ENCODE peak calls at places on chromosome 6, in nine cellular contexts. Z is naive B cell, Y is HS-5, C is D341Med, D is cardiac fibroblast, K is RCC 7860, N is endodermal cell, G is heart left ventricle, R is stromal cell of bone marrow. I is an unnamed sample.

GRCh38 chr6:68638225-68638900 is 3.3 kb downstream of the ADGRB3 start:
- DNase-seq in Y (peak), Z (no peak), K (no peak), C (no peak), R (no peak), G (no peak), D (peak), N (peak), I (peak)

GRCh38 chr6:148868314-148868713 is 121.5 kb downstream of the UST start:
- DNase-seq in Y (no peak), Z (no peak), G (no peak), D (peak), K (peak), N (no peak), C (no peak), R (peak), I (peak)

GRCh38 chr6:25359191-25359861 is 80.2 kb downstream of the CARMIL1 start:
- DNase-seq in Y (peak), N (peak), C (no peak), K (peak), D (peak), G (peak), R (peak), Z (no peak), I (peak)

GRCh38 chr6:31402324-31403282 is 792 bp upstream of the MICA start:
- DNase-seq in D (peak), K (no peak), Y (no peak), G (no peak), N (no peak), C (no peak), Z (peak), R (no peak), I (no peak)

GRCh38 chr6:70474751-70475150 is 61.4 kb downstream of the FAM135A start:
- DNase-seq in K (no peak), N (peak), D (no peak), G (no peak), Z (no peak), C (no peak), Y (no peak), R (peak), I (peak)

GRCh38 chr6:108760158-108761050 is 87.8 kb upstream of the ARMC2 start:
- DNase-seq in R (peak), N (peak), K (no peak), G (no peak), D (no peak), Y (no peak), C (no peak), Z (no peak), I (peak)

GRCh38 chr6:37809144-37809543 is 10.4 kb upstream of the ZFAND3 start:
- DNase-seq in Y (no peak), R (peak), C (no peak), K (no peak), G (no peak), D (peak), Z (no peak), N (no peak), I (peak)

GRCh38 chr6:134170844-134171243 is 118.4 kb upstream of the SLC2A12 start:
- DNase-seq in Z (no peak), C (peak), K (no peak), R (no peak), D (peak), N (no peak), Y (no peak), G (no peak), I (no peak)

GRCh38 chr6:28807682-28808280 is 116.0 kb downstream of the TRIM27 start:
- DNase-seq in R (no peak), Z (no peak), N (peak), Y (peak), C (peak), K (peak), G (no peak), D (peak), I (no peak)

GRCh38 chr6:111925296-111925695 is 52.0 kb upstream of the FYN start:
- DNase-seq in D (peak), N (no peak), R (peak), Z (no peak), G (no peak), K (peak), C (no peak), Y (no peak), I (peak)

GRCh38 chr6:104957301-104958177 is 632 bp downstream of the LIN28B start:
- DNase-seq in N (peak), Z (no peak), D (no peak), Y (no peak), K (no peak), R (no peak), C (peak), G (no peak), I (no peak)

GRCh38 chr6:128516514-128516898 is 3.9 kb downstream of the PTPRK start:
- DNase-seq in K (peak), C (no peak), Y (no peak), Z (no peak), G (no peak), R (no peak), D (peak), N (no peak), I (no peak)

GRCh38 chr6:89133981-89134380 is 11.9 kb upstream of the PM20D2 start:
- DNase-seq in Y (no peak), C (no peak), G (no peak), R (no peak), Z (no peak), N (peak), K (no peak), D (no peak), I (no peak)

GRCh38 chr6:20325641-20326421 is 75.8 kb upstream of the E2F3 start:
- DNase-seq in D (no peak), N (no peak), R (no peak), G (no peak), K (no peak), Y (no peak), C (no peak), Z (peak), I (no peak)

GRCh38 chr6:111651185-111652034 is 45.7 kb upstream of the TRAF3IP2 start:
- DNase-seq in G (no peak), R (no peak), C (no peak), D (no peak), K (no peak), Z (no peak), N (no peak), Y (no peak), I (no peak)

GRCh38 chr6:119484598-119484997 is 135.0 kb upstream of the MAN1A1 start:
- DNase-seq in N (no peak), K (no peak), D (peak), C (no peak), Z (no peak), R (peak), G (no peak), Y (peak), I (peak)

GRCh38 chr6:41594326-41594725 is 43.9 kb upstream of the MDFI start:
- DNase-seq in D (no peak), R (no peak), G (no peak), Z (no peak), K (no peak), Y (no peak), N (no peak), C (no peak), I (no peak)

GRCh38 chr6:108993876-108994275 is 100.8 kb downstream of the SESN1 start:
- DNase-seq in C (no peak), K (no peak), G (no peak), R (no peak), D (no peak), Z (no peak), Y (no peak), N (no peak), I (no peak)

GRCh38 chr6:131733376-131734016 is 22.7 kb upstream of the CTAGE9 start:
- DNase-seq in Z (no peak), Y (no peak), R (peak), K (no peak), D (peak), C (no peak), G (peak), N (no peak), I (peak)

GRCh38 chr6:1873781-1874180 is 264.1 kb downstream of the FOXC1 start:
- DNase-seq in N (no peak), C (no peak), G (no peak), D (no peak), K (no peak), R (no peak), Z (no peak), Y (no peak), I (no peak)

GRCh38 chr6:45421700-45422540 is 44.2 kb upstream of the SUPT3H start:
- DNase-seq in C (peak), D (peak), N (peak), K (peak), G (peak), Y (no peak), R (peak), Z (peak), I (no peak)

GRCh38 chr6:129707882-129708495 is 2.0 kb downstream of the ARHGAP18 start:
- DNase-seq in K (no peak), N (no peak), C (no peak), Z (no peak), D (no peak), Y (no peak), R (no peak), G (no peak), I (no peak)

I was measured in astrocyte of the cerebellum.